ENCODE peak calls at places on chromosomes 1 and 21, in five cellular contexts. G is activated CD8-positive, alpha-beta memory T cell treated with anti-CD3 and anti-CD28 coated beads, Interleukin-2, amount 10 ng/mL, durations not matched to agents 7 days and 5 days; X is left cardiac atrium; I is activated CD8-positive, alpha-beta T cell treated with anti-CD3 and anti-CD28 coated beads for 36 hours; Q is CD4-positive, alpha-beta T cell. D is an unnamed sample.

GRCh38 chr1:61253912-61254628 is 171.7 kb downstream of the NFIA start:
- ATAC-seq in G (no peak), X (no peak), I (no peak), Q (no peak), D (no peak)

GRCh38 chr1:110874303-110875215 is 1.6 kb downstream of the CD53 start:
- ATAC-seq in G (peak), X (no peak), I (peak), Q (peak), D (no peak)

GRCh38 chr1:203860396-203860951 is 925 bp upstream of the SNRPE start:
- ATAC-seq in G (no peak), X (no peak), I (no peak), Q (no peak), D (no peak)

GRCh38 chr1:116529199-116529616 is 41.6 kb downstream of the CD58 start:
- ATAC-seq in G (no peak), X (no peak), I (no peak), Q (no peak), D (no peak)

GRCh38 chr1:163069142-163069541 is at the start of gene RGS4:
- ATAC-seq in G (no peak), X (peak), I (no peak), Q (no peak), D (no peak)

GRCh38 chr21:35343046-35343816 is 294.1 kb upstream of the RUNX1 start:
- ATAC-seq in G (peak), X (no peak), I (peak), Q (no peak), D (peak)

GRCh38 chr1:246893205-246893939 is 38.4 kb downstream of the AHCTF1 start:
- ATAC-seq in G (peak), X (no peak), I (peak), Q (no peak), D (no peak)

GRCh38 chr21:45525153-45525909 is 16.9 kb downstream of the SLC19A1 start:
- ATAC-seq in G (no peak), X (peak), I (no peak), Q (no peak), D (no peak)

GRCh38 chr1:248817065-248817464 is 8.7 kb downstream of the SH3BP5L start:
- ATAC-seq in G (no peak), X (no peak), I (no peak), Q (peak), D (peak)

GRCh38 chr21:15638856-15639549 is 90.8 kb upstream of the USP25 start:
- ATAC-seq in G (no peak), X (no peak), I (no peak), Q (no peak), D (no peak)

GRCh38 chr1:8425150-8425780 is 107.4 kb downstream of the SLC45A1 start:
- ATAC-seq in G (no peak), X (no peak), I (no peak), Q (no peak), D (no peak)

GRCh38 chr1:46689326-46689725 is 17.7 kb downstream of the TEX38 start:
- ATAC-seq in G (no peak), X (no peak), I (no peak), Q (no peak), D (no peak)

GRCh38 chr1:109529895-109530456 is 9.7 kb upstream of the GPR61 start:
- ATAC-seq in G (no peak), X (no peak), I (no peak), Q (no peak), D (no peak)

GRCh38 chr1:178713270-178713669 is 11.8 kb upstream of the RALGPS2 start:
- ATAC-seq in G (no peak), X (no peak), I (no peak), Q (no peak), D (no peak)

GRCh38 chr1:52179073-52179472 is 37.2 kb downstream of the ZFYVE9 start:
- ATAC-seq in G (no peak), X (no peak), I (peak), Q (no peak), D (no peak)

GRCh38 chr21:15026370-15026769 is 38.4 kb downstream of the NRIP1 start:
- ATAC-seq in G (no peak), X (no peak), I (no peak), Q (no peak), D (no peak)

GRCh38 chr1:181100015-181100905 is 11.8 kb downstream of the IER5 start:
- ATAC-seq in G (peak), X (no peak), I (peak), Q (no peak), D (no peak)

GRCh38 chr1:84988588-84988987 is 8.3 kb downstream of the MCOLN2 start:
- ATAC-seq in G (peak), X (no peak), I (peak), Q (peak), D (peak)

GRCh38 chr1:154992721-154993571 is 440 bp upstream of the LENEP start:
- ATAC-seq in G (no peak), X (no peak), I (no peak), Q (no peak), D (peak)

GRCh38 chr21:33324311-33325221 is at the start of gene IFNAR1:
- ATAC-seq in G (peak), X (peak), I (peak), Q (peak), D (peak)